ENCODE peak calls at places on chromosomes 4 and X, in ten cellular contexts. E, K, M, P, B, X, Z, G, O and V are unnamed samples.

GRCh38 chr4:7911044-7911578 is 28.6 kb downstream of the AFAP1 start:
- DNase-seq in E (no peak), K (no peak), M (no peak), P (no peak), B (no peak), X (no peak), Z (no peak), G (no peak), O (peak; percentile 92), V (peak; percentile 93)

GRCh38 chr4:11214281-11214680 is 214.4 kb downstream of the HS3ST1 start:
- DNase-seq in E (no peak), K (no peak), M (no peak), P (no peak), B (no peak), X (no peak), Z (no peak), G (no peak), O (no peak), V (no peak)

GRCh38 chr4:76803522-76803921 is 94.4 kb downstream of the SOWAHB start:
- DNase-seq in E (no peak), K (no peak), M (no peak), P (no peak), B (no peak), X (no peak), Z (peak; percentile 84), G (no peak), O (peak; percentile 89), V (peak; percentile 96)

GRCh38 chr4:179415016-179415841 is 1973.0 kb upstream of the AGA start:
- DNase-seq in E (no peak), K (no peak), M (no peak), P (no peak), B (no peak), X (no peak), Z (peak; percentile 19), G (no peak), O (no peak), V (no peak)

GRCh38 chr4:144302704-144303536 is 162.4 kb upstream of the GYPA start:
- DNase-seq in E (no peak), K (no peak), M (no peak), P (peak; percentile 32), B (no peak), X (no peak), Z (no peak), G (no peak), O (no peak), V (no peak)

GRCh38 chrX:39445336-39445735 is 644.1 kb downstream of the MID1IP1 start:
- DNase-seq in E (peak; percentile 19), K (peak; percentile 2), M (no peak), P (peak; percentile 19), B (no peak), X (peak; percentile 29), Z (no peak), G (no peak), O (no peak), V (no peak)

GRCh38 chr4:28267166-28267565 is 1406.5 kb downstream of the STIM2 start:
- DNase-seq in E (no peak), K (no peak), M (no peak), P (no peak), B (no peak), X (no peak), Z (no peak), G (no peak), O (peak; percentile 23), V (no peak)

GRCh38 chr4:4810365-4810764 is 49.1 kb upstream of the MSX1 start:
- DNase-seq in E (no peak), K (no peak), M (no peak), P (no peak), B (no peak), X (no peak), Z (no peak), G (no peak), O (no peak), V (no peak)

GRCh38 chr4:181821039-181822004 is 421.9 kb upstream of the TENM3 start:
- DNase-seq in E (no peak), K (no peak), M (no peak), P (no peak), B (no peak), X (no peak), Z (peak; percentile 35), G (no peak), O (peak; percentile 56), V (peak; percentile 3)

GRCh38 chr4:176635372-176636261 is 157.1 kb downstream of the VEGFC start:
- DNase-seq in E (no peak), K (no peak), M (no peak), P (no peak), B (no peak), X (no peak), Z (peak; percentile 74), G (no peak), O (peak; percentile 77), V (peak; percentile 85)

GRCh38 chrX:37509349-37509748 is 62.1 kb upstream of the LANCL3 start:
- DNase-seq in E (peak; percentile 22), K (no peak), M (no peak), P (peak; percentile 17), B (no peak), X (no peak), Z (peak; percentile 6), G (no peak), O (no peak), V (peak; percentile 2)

GRCh38 chrX:76428243-76429130 is 977 bp downstream of the MAGEE1 start:
- DNase-seq in E (no peak), K (peak; percentile 14), M (peak; percentile 36), P (no peak), B (no peak), X (peak; percentile 56), Z (no peak), G (no peak), O (no peak), V (no peak)

GRCh38 chrX:153460826-153461225 is 9.6 kb downstream of the HAUS7 start:
- DNase-seq in E (peak; percentile 13), K (peak; percentile 36), M (peak; percentile 26), P (peak; percentile 38), B (no peak), X (peak; percentile 35), Z (peak; percentile 40), G (peak; percentile 55), O (peak; percentile 52), V (peak; percentile 44)

GRCh38 chrX:2960861-2961515 is 31.8 kb upstream of the ARSD start:
- DNase-seq in E (no peak), K (no peak), M (no peak), P (no peak), B (no peak), X (no peak), Z (no peak), G (no peak), O (no peak), V (no peak)

GRCh38 chrX:110002300-110003166 is at the start of gene TMEM164:
- DNase-seq in E (peak; percentile 55), K (peak; percentile 59), M (peak; percentile 61), P (peak; percentile 90), B (peak; percentile 55), X (peak; percentile 79), Z (peak; percentile 37), G (peak; percentile 47), O (peak; percentile 82), V (peak; percentile 78)

GRCh38 chrX:154602226-154602625 is 16.9 kb downstream of the CTAG1B start:
- DNase-seq in E (no peak), K (no peak), M (no peak), P (no peak), B (no peak), X (no peak), Z (no peak), G (no peak), O (no peak), V (no peak)

GRCh38 chr4:67581208-67581857 is 22.8 kb downstream of the STAP1 start:
- DNase-seq in E (no peak), K (no peak), M (no peak), P (no peak), B (no peak), X (peak; percentile 37), Z (no peak), G (no peak), O (no peak), V (no peak)

GRCh38 chrX:41692162-41692749 is 3.5 kb downstream of the GPR34 start:
- DNase-seq in E (no peak), K (no peak), M (no peak), P (no peak), B (no peak), X (no peak), Z (no peak), G (no peak), O (peak; percentile 64), V (peak; percentile 49)

GRCh38 chr4:136784326-136784725 is 748.0 kb downstream of the PCDH18 start:
- DNase-seq in E (no peak), K (no peak), M (no peak), P (no peak), B (no peak), X (no peak), Z (no peak), G (no peak), O (no peak), V (no peak)